ENCODE peak calls at places on chromosomes 7 and 10, in six cellular contexts. B is GM12878, Q is SK-N-SH, F is HCT116, A is H1, N is HepG2. X is an unnamed sample.

GRCh38 chr10:11036424-11037011 is 18.8 kb downstream of the CELF2 start:
- DNase-seq in B (no peak), F (no peak), A (no peak), N (peak), Q (peak), X (peak)

GRCh38 chr7:87220734-87221215 is 1.2 kb upstream of the TMEM243 start:
- DNase-seq in B (no peak), A (no peak), F (no peak), N (no peak), Q (peak), X (no peak)

GRCh38 chr10:44028384-44029137 is 356.3 kb downstream of the CXCL12 start:
- DNase-seq in B (no peak), N (no peak), A (no peak), Q (no peak), F (no peak), X (no peak)

GRCh38 chr7:13850185-13850752 is 139.2 kb downstream of the ETV1 start:
- DNase-seq in N (no peak), Q (peak), A (no peak), F (peak), B (peak), X (peak)

GRCh38 chr7:90390926-90391325 is 12.3 kb upstream of the CLDN12 start:
- DNase-seq in B (no peak), Q (no peak), F (no peak), A (no peak), N (no peak), X (peak)

GRCh38 chr7:41170466-41170865 is 532.4 kb downstream of the INHBA start:
- DNase-seq in F (no peak), B (no peak), N (no peak), Q (no peak), A (no peak), X (no peak)

GRCh38 chr7:33128631-33128989 is 754 bp upstream of the BBS9 start:
- DNase-seq in F (no peak), Q (no peak), N (no peak), A (no peak), B (no peak), X (no peak)

GRCh38 chr10:103540722-103541121 is 47.2 kb downstream of the NEURL1 start:
- DNase-seq in A (no peak), N (no peak), Q (peak), F (no peak), B (no peak), X (no peak)

GRCh38 chr10:86856156-86856555 is 99.7 kb downstream of the BMPR1A start:
- DNase-seq in Q (no peak), B (no peak), F (no peak), N (no peak), A (no peak), X (no peak)

GRCh38 chr7:107152011-107152410 is 16.8 kb upstream of the HBP1 start:
- DNase-seq in A (no peak), B (no peak), F (no peak), N (no peak), Q (no peak), X (no peak)

GRCh38 chr7:101114492-101114891 is 12.4 kb upstream of the SERPINE1 start:
- DNase-seq in B (no peak), N (no peak), A (no peak), F (no peak), Q (no peak), X (no peak)

GRCh38 chr10:48533951-48534720 is 70.7 kb downstream of the ARHGAP22 start:
- DNase-seq in Q (no peak), A (no peak), N (no peak), F (no peak), B (no peak), X (no peak)

GRCh38 chr10:78991187-78991586 is 77.6 kb upstream of the ZMIZ1 start:
- DNase-seq in N (no peak), B (no peak), A (no peak), Q (no peak), F (no peak), X (no peak)

GRCh38 chr10:117152668-117153067 is 14.6 kb upstream of the VAX1 start:
- DNase-seq in N (no peak), F (no peak), Q (no peak), B (no peak), A (no peak), X (no peak)

GRCh38 chr7:85851571-85852193 is 664.8 kb upstream of the SEMA3D start:
- DNase-seq in B (no peak), Q (peak), A (no peak), F (peak), N (peak), X (peak)

GRCh38 chr7:130409067-130409721 is 28.9 kb downstream of the CPA1 start:
- DNase-seq in F (no peak), B (no peak), Q (peak), N (no peak), A (no peak), X (peak)

GRCh38 chr7:55588379-55588699 is 16.0 kb upstream of the VOPP1 start:
- DNase-seq in A (no peak), F (no peak), B (no peak), Q (no peak), N (no peak), X (no peak)

GRCh38 chr7:128847721-128848211 is 14.9 kb upstream of the ATP6V1F start:
- DNase-seq in Q (no peak), B (no peak), N (no peak), A (no peak), F (no peak), X (no peak)

GRCh38 chr10:60569681-60570080 is 180.0 kb upstream of the ANK3 start:
- DNase-seq in F (no peak), A (no peak), B (no peak), N (no peak), Q (no peak), X (no peak)

GRCh38 chr7:115015619-115016018 is 93.7 kb downstream of the MDFIC start:
- DNase-seq in B (no peak), N (no peak), Q (no peak), F (no peak), A (no peak), X (no peak)

GRCh38 chr7:117010375-117011133 is 57.3 kb downstream of the ST7 start:
- DNase-seq in F (no peak), B (peak), Q (no peak), N (no peak), A (no peak), X (no peak)

GRCh38 chr7:66043681-66044497 is 31.7 kb upstream of the ASL start:
- DNase-seq in Q (no peak), B (no peak), N (no peak), F (no peak), A (no peak), X (peak)

GRCh38 chr10:132915411-132915810 is 27.0 kb downstream of the CFAP46 start:
- DNase-seq in Q (no peak), B (no peak), F (no peak), N (no peak), A (no peak), X (no peak)

GRCh38 chr7:82319674-82320118 is 123.9 kb downstream of the CACNA2D1 start:
- DNase-seq in A (no peak), B (no peak), F (no peak), N (no peak), Q (peak), X (peak)

GRCh38 chr10:130960531-130960930 is 351.0 kb downstream of the TCERG1L start:
- DNase-seq in N (no peak), F (no peak), A (no peak), Q (no peak), B (no peak), X (no peak)
- TF ChIP-seq POLR2AphosphoS5 in N (no peak), F (no peak), A (no peak), Q (no peak), B (no peak), X (no peak)

GRCh38 chr10:93149761-93150160 is 76.1 kb downstream of the CYP26A1 start:
- DNase-seq in F (no peak), A (no peak), Q (no peak), N (no peak), B (no peak), X (no peak)

GRCh38 chr10:93150289-93150688 is 76.6 kb downstream of the CYP26A1 start:
- DNase-seq in Q (no peak), N (no peak), B (no peak), F (no peak), A (no peak), X (no peak)

GRCh38 chr10:93152136-93152535 is 78.4 kb downstream of the CYP26A1 start:
- DNase-seq in F (no peak), N (no peak), B (no peak), A (no peak), Q (no peak), X (no peak)

GRCh38 chr10:93148476-93148875 is 74.8 kb downstream of the CYP26A1 start:
- DNase-seq in N (no peak), B (no peak), Q (no peak), F (no peak), A (no peak), X (no peak)

GRCh38 chr10:93150990-93151547 is 77.4 kb downstream of the CYP26A1 start:
- DNase-seq in Q (no peak), F (no peak), A (no peak), N (no peak), B (no peak), X (no peak)
- H2AFZ ChIP-seq in Q (no peak), F (no peak), A (peak), N (no peak), B (no peak), X (no peak)

GRCh38 chr7:12553421-12553820 is 17.1 kb upstream of the SCIN start:
- DNase-seq in F (no peak), Q (no peak), N (no peak), B (no peak), A (no peak), X (no peak)
- H3K9ac ChIP-seq in F (no peak), Q (no peak), N (no peak), B (no peak), A (no peak), X (no peak)

DNA sequence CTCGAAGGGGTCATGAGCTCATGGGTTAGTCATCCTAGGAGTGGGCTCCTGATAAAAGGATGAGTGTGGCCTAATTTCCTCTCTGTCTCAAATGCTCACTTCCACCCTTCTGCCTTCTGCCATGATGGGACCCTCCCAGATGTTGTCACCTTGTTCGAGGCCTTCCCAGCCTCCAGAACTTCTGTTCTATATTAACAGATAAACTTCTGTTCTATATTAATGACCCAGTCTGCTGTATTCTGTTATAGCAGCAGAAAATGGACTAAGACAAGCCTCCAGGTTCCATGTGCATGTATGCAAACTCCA is 583.2 kb downstream of the GLRX3 start:
- DNase-seq in A (no peak), Q (no peak), N (no peak), F (no peak), B (no peak), X (no peak)
- TF ChIP-seq POLR2AphosphoS5 in A (no peak), Q (no peak), N (no peak), F (no peak), B (no peak), X (no peak)

DNA sequence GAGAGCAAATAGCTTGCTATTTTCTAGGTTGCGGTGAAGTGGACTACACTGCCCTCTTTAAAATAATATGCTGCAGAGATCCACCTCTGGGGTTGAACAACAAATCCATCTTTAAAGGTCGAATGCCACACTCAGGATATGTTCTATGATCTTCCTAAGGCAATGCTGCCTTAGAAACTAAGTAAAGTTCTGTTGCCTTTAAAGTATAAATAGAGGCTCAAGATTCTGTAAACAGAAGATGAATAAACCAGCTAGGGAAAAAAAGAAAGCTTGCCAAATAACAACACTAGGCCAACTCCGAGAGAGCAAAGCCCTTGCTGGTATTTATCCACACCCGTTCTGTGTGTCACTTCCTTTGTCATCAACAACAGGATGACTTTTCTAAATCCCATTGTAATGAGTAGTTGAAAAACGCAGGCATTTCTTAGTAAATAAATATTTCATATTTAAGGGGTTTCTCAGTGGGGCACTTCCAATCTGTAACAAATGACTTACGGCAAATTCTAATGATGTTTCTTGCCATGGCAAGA is 330.0 kb upstream of the GLI3 start:
- DNase-seq in F (no peak), B (no peak), N (no peak), A (no peak), Q (no peak), X (no peak)
- H2AFZ ChIP-seq in F (no peak), B (no peak), N (no peak), A (no peak), Q (no peak), X (no peak)

DNA sequence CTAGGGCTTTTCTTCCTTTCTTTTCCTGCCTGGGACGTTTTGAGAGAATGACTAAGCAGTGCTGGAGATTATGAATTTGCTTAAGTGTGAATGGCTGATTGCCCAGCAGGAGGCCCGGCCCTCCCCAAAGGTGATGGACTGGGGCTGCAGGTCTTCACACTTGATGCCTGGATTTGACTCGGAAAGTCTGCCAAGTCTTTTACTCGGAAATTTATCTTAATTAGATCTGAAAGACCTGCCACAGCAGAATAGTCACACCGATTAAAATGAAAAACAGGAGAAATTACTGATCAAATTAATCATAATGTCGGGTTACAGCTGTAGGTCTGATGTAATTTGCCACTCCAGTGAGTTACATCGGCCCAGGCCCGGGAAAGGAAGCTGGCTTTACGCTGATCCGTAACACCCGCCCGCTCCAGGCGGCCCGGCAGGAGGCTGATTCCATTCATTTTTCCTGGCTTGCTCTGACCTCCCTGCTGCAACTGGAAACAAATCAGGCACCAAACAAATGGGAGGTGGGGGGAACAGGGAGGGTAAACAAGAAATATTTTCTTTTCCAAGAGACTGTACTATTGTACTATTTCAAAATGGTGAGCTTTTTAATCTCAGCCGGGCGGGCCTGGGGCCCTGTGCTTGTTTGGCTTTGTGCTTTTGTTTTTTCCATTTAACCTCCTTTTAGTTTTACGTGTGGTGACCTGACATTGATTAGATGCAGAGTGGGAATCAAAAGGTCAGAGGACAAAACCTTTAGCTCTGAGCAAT is 212.4 kb upstream of the YAE1 start:
- DNase-seq in Q (peak), F (no peak), N (no peak), B (no peak), A (peak), X (peak)
- H3K9ac ChIP-seq in Q (no peak), F (no peak), N (no peak), B (no peak), A (no peak), X (no peak)

DNA sequence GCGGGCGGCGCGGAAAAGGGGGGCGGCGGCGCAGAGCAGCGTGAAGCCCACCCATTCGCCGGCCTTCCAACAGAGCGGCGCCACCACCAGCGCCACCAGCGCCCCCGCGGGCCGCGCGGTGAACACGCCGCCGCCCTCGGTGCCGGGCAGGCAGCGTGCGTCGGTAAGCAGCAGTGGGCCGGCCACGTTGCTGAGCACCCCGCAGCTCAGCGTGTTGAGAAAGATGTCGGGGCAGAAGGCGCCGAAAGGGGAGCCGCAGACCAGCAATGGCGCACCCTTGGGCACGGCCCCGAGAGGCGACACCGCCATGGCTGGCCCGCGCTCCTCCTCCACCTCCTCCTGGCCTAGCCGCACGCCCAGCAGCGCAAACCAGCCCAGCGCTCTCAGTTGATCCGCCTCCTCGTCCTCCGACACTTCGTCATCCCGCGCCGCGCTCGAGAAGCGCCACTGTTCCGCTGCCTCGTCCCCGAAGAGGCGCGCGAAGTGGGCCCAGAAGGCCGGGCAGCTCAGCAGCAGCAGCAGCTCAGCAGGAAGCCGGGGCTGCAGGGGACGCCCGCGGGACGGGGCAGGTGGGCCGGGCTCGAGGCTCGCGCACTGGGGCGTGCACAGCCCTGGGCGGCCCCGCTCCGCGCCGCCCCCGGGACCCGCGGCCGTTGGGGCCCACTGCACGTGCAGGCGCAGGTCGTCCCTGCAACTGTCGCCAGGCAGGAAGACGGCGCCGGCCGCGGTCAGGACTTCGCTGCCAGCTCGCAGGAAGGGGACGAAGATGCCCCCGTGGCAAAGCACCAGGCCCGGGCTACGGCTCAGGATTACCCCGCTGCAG is 623 bp downstream of the TYSND1 start:
- DNase-seq in Q (peak), A (no peak), B (no peak), F (no peak), N (peak), X (peak)
- TF ChIP-seq POLR2AphosphoS5 in Q (no peak), A (peak), B (no peak), F (no peak), N (no peak), X (peak)

GRCh38 chr7:106063039-106063438 is 49.1 kb downstream of the SYPL1 start:
- DNase-seq in F (no peak), Q (no peak), B (no peak), N (no peak), A (no peak), X (no peak)
- H2AFZ ChIP-seq in F (no peak), Q (no peak), B (no peak), N (no peak), A (no peak), X (no peak)

GRCh38 chr7:26949319-26949718 is 84.9 kb upstream of the SKAP2 start:
- DNase-seq in N (peak), B (no peak), F (no peak), Q (no peak), A (no peak), X (no peak)

GRCh38 chr7:26944959-26945358 is 80.6 kb upstream of the SKAP2 start:
- DNase-seq in B (no peak), Q (no peak), F (no peak), A (no peak), N (no peak), X (no peak)

GRCh38 chr7:26944486-26944885 is 80.1 kb upstream of the SKAP2 start:
- DNase-seq in F (no peak), A (no peak), Q (no peak), N (no peak), B (no peak), X (no peak)

GRCh38 chr7:26950854-26951253 is 86.5 kb upstream of the SKAP2 start:
- DNase-seq in A (no peak), F (no peak), B (no peak), N (no peak), Q (no peak), X (no peak)

DNA sequence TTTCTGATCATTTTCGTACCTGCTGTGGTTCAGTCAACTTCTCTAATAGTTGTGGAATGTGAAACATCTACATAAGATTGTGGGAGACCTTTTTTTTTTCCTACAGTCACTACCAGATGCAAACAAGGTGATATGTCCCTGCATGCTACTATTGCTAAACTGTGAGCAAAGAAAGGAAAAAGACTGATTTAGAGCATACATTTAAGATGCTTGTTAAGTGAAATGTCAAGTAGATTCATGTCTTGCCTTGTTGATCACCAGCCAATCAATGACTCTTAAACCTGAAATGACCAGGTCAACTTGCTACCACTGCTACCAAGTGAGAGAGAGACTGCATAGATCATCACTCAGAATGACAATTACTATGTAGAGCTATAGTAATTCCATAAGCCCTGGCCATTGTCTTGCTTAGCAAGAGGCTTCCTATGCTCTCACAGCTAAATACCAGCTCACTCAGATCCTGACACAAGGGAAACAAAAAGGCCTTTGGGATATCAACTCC is 84.3 kb upstream of the SKAP2 start:
- DNase-seq in A (peak), B (no peak), F (no peak), Q (no peak), N (peak), X (no peak)
- H3K9ac ChIP-seq in A (no peak), B (no peak), F (no peak), Q (no peak), N (no peak), X (no peak)